ENCODE peak calls at places on chromosomes 7 and 10, in six cellular contexts. V is HepG2, J is GM12878, M is K562, B is H1, N is SK-N-SH. H is an unnamed sample.

GRCh38 chr10:4545077-4545476 is 280.9 kb upstream of the AKR1E2 start:
- DNase-seq in V (no peak), J (no peak), M (no peak), B (no peak), N (no peak), H (no peak)

GRCh38 chr7:158782638-158783490 is 46.4 kb downstream of the ESYT2 start:
- DNase-seq in V (peak; percentile 15), J (no peak), M (no peak), B (no peak), N (no peak), H (no peak)

GRCh38 chr7:25557379-25557916 is 329.2 kb upstream of the NPVF start:
- DNase-seq in V (no peak), J (no peak), M (no peak), B (no peak), N (no peak), H (no peak)

GRCh38 chr7:56062382-56062781 is 1.7 kb upstream of the SUMF2 start:
- DNase-seq in V (peak; percentile 71), J (no peak), M (peak; percentile 64), B (no peak), N (no peak), H (peak; percentile 57)

GRCh38 chr10:2076528-2076927 is 339.2 kb upstream of the ADARB2 start:
- DNase-seq in V (no peak), J (no peak), M (no peak), B (no peak), N (no peak), H (no peak)

GRCh38 chr10:87000491-87000890 is 19.6 kb upstream of the FAM25A start:
- DNase-seq in V (peak; percentile 3), J (no peak), M (no peak), B (no peak), N (no peak), H (no peak)

GRCh38 chr10:82932426-82932825 is 1057.4 kb downstream of the NRG3 start:
- DNase-seq in V (no peak), J (no peak), M (no peak), B (no peak), N (no peak), H (no peak)

GRCh38 chr7:130793855-130794618 is 60.0 kb upstream of the KLF14 start:
- DNase-seq in V (peak; percentile 18), J (no peak), M (peak; percentile 8), B (no peak), N (no peak), H (peak; percentile 21)

GRCh38 chr10:124010563-124011131 is 82.8 kb downstream of the CHST15 start:
- DNase-seq in V (no peak), J (no peak), M (peak; percentile 4), B (peak; percentile 78), N (no peak), H (peak; percentile 24)

GRCh38 chr10:58662314-58662713 is 149.6 kb downstream of the BICC1 start:
- DNase-seq in V (peak; percentile 89), J (no peak), M (no peak), B (no peak), N (no peak), H (no peak)

GRCh38 chr7:44159824-44160630 is 18.9 kb upstream of the MYL7 start:
- DNase-seq in V (no peak), J (no peak), M (no peak), B (no peak), N (no peak), H (no peak)

GRCh38 chr10:89352039-89352597 is 24.3 kb downstream of the IFIT3 start:
- DNase-seq in V (peak; percentile 89), J (no peak), M (peak; percentile 35), B (no peak), N (no peak), H (peak; percentile 24)

GRCh38 chr7:65722361-65722792 is 150.5 kb upstream of the VKORC1L1 start:
- DNase-seq in V (peak; percentile 31), J (peak; percentile 7), M (peak; percentile 72), B (no peak), N (peak; percentile 62), H (peak; percentile 37)

GRCh38 chr10:43282881-43283280 is 16.0 kb upstream of the RASGEF1A start:
- DNase-seq in V (no peak), J (no peak), M (peak; percentile 24), B (no peak), N (no peak), H (no peak)

GRCh38 chr7:248732-249435 is 41.1 kb upstream of the FOXL3 start:
- DNase-seq in V (no peak), J (no peak), M (no peak), B (no peak), N (no peak), H (no peak)

GRCh38 chr7:76234931-76235441 is 33.3 kb downstream of the SRRM3 start:
- DNase-seq in V (peak; percentile 17), J (no peak), M (peak; percentile 97), B (peak; percentile 79), N (peak; percentile 100), H (peak; percentile 74)

GRCh38 chr10:119371704-119372663 is 164.6 kb downstream of the GRK5 start:
- DNase-seq in V (no peak), J (no peak), M (no peak), B (no peak), N (no peak), H (no peak)

GRCh38 chr7:31049001-31049765 is 2.9 kb upstream of the ADCYAP1R1 start:
- DNase-seq in V (no peak), J (no peak), M (no peak), B (no peak), N (peak; percentile 86), H (no peak)

GRCh38 chr7:71385362-71385761 is 253.4 kb downstream of the GALNT17 start:
- DNase-seq in V (no peak), J (no peak), M (no peak), B (no peak), N (no peak), H (no peak)

GRCh38 chr10:33365871-33366411 is 31.5 kb upstream of the NRP1 start:
- DNase-seq in V (no peak), J (no peak), M (no peak), B (no peak), N (no peak), H (peak; percentile 55)

GRCh38 chr7:520503-521161 is 986 bp upstream of the PDGFA start:
- DNase-seq in V (no peak), J (no peak), M (peak; percentile 68), B (no peak), N (no peak), H (no peak)

GRCh38 chr7:131109011-131109756 is 218.5 kb upstream of the MKLN1 start:
- DNase-seq in V (no peak), J (no peak), M (peak; percentile 42), B (no peak), N (no peak), H (no peak)

GRCh38 chr10:4221315-4221714 is 436.3 kb upstream of the KLF6 start:
- DNase-seq in V (no peak), J (no peak), M (no peak), B (no peak), N (no peak), H (no peak)

GRCh38 chr7:159175792-159176191 is 31.1 kb upstream of the VIPR2 start:
- DNase-seq in V (no peak), J (no peak), M (no peak), B (no peak), N (no peak), H (no peak)

GRCh38 chr10:11232222-11232961 is 214.7 kb downstream of the CELF2 start:
- DNase-seq in V (no peak), J (no peak), M (no peak), B (no peak), N (no peak), H (no peak)

GRCh38 chr10:68871731-68872342 is 29.3 kb upstream of the DDX50 start:
- DNase-seq in V (peak; percentile 46), J (no peak), M (no peak), B (no peak), N (peak; percentile 62), H (no peak)

GRCh38 chr7:94620703-94621118 is 35.2 kb downstream of the SGCE start:
- DNase-seq in V (peak; percentile 82), J (peak; percentile 89), M (no peak), B (peak; percentile 3), N (peak; percentile 33), H (peak; percentile 83)

GRCh38 chr7:55770778-55771177 is 91.8 kb downstream of the SEPTIN14 start:
- DNase-seq in V (no peak), J (no peak), M (no peak), B (no peak), N (no peak), H (no peak)

GRCh38 chr7:155807013-155807804 is 5.1 kb downstream of the SHH start:
- DNase-seq in V (no peak), J (no peak), M (no peak), B (no peak), N (no peak), H (no peak)

DNA sequence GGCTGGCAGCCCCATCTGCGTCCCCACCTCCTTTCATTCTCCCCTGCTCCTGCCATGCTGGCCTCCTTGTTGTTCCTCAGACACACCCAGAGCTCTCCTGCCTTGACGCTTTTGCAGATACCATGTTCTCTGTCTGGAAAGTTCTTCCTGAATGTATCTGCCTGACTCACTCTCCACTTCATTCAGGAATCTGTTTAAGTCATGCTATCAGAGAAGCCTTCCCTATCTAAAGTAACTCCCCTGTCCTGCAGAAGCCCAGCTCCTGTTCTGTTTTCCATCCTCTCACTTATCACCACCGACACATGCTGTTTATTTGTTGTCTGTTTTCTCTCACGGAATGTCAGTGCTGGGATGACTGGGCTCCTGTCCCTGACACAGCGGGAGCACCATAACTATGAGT is 82.0 kb downstream of the AFAP1L2 start:
- DNase-seq in V (no peak), J (no peak), M (no peak), B (no peak), N (peak; percentile 70), H (no peak)
- TF ChIP-seq YY1 in V (no peak), J (no peak), M (no peak), B (no peak), N (no peak), H (no peak)

GRCh38 chr7:97001221-97001620 is 4.1 kb upstream of the DLX6 start:
- DNase-seq in V (no peak), J (no peak), M (no peak), B (no peak), N (no peak), H (no peak)
- H3K27me3 ChIP-seq in V (no peaks in the 10 kb centered on the region), J (peaks cover 17% of the 10 kb centered on the region), M (peaks cover 71% of the 10 kb centered on the region), B (peaks cover 93% of the 10 kb centered on the region), N (no peaks in the 10 kb centered on the region), H (peaks cover 27% of the 10 kb centered on the region)

GRCh38 chr7:49911906-49912305 is 138.5 kb downstream of the VWC2 start:
- DNase-seq in V (no peak), J (no peak), M (no peak), B (no peak), N (no peak), H (no peak)
- TF ChIP-seq MAX in V (no peak), J (no peak), M (no peak), B (no peak), N (no peak), H (no peak)

GRCh38 chr7:116290740-116291139 is 80.4 kb downstream of the TES start:
- DNase-seq in V (no peak), J (no peak), M (no peak), B (no peak), N (no peak), H (no peak)

GRCh38 chr7:116293139-116293538 is 82.8 kb downstream of the TES start:
- DNase-seq in V (no peak), J (no peak), M (no peak), B (no peak), N (no peak), H (no peak)

GRCh38 chr7:116293633-116294032 is 83.3 kb downstream of the TES start:
- DNase-seq in V (no peak), J (no peak), M (no peak), B (no peak), N (no peak), H (no peak)

GRCh38 chr7:116292381-116292780 is 82.0 kb downstream of the TES start:
- DNase-seq in V (no peak), J (no peak), M (no peak), B (no peak), N (no peak), H (no peak)

GRCh38 chr7:116291937-116292336 is 81.6 kb downstream of the TES start:
- DNase-seq in V (no peak), J (no peak), M (no peak), B (no peak), N (no peak), H (no peak)
- TF ChIP-seq YY1 in V (no peak), J (no peak), M (no peak), B (no peak), N (no peak), H (no peak)